ENCODE peak calls at places on chromosomes 5 and 9, in eight cellular contexts. G, E, R, W, T, Y, L and V are unnamed samples. For H3K4me1 and H3K36me3, the result is how much of the 10 kb centered on the place peaks cover.

GRCh38 chr5:100560860-100561259 is 25.7 kb downstream of the FAM174A start:
- DNase-seq in Y (no peak), W (no peak), G (no peak), L (no peak), R (no peak), T (no peak), E (no peak), V (no peak)

GRCh38 chr5:180347651-180348050 is 5.5 kb downstream of the GFPT2 start:
- DNase-seq in T (no peak), Y (no peak), G (no peak), E (no peak), R (no peak), W (no peak), L (no peak), V (no peak)

GRCh38 chr5:142245776-142246175 is 79.0 kb downstream of the SPRY4 start:
- DNase-seq in Y (no peak), G (no peak), T (no peak), R (no peak), L (no peak), W (no peak), E (no peak), V (no peak)

GRCh38 chr9:92001244-92001643 is 51.2 kb upstream of the ROR2 start:
- DNase-seq in R (no peak), G (no peak), T (no peak), Y (no peak), W (no peak), L (no peak), E (no peak), V (no peak)

GRCh38 chr5:157167219-157167621 is 1.2 kb upstream of the GARIN3 start:
- DNase-seq in R (no peak), G (no peak), L (no peak), T (no peak), W (peak), E (no peak), Y (no peak), V (no peak)

GRCh38 chr9:127277099-127277498 is 12.5 kb downstream of the GARNL3 start:
- DNase-seq in Y (no peak), W (peak), T (no peak), E (no peak), L (no peak), G (no peak), R (no peak), V (no peak)

GRCh38 chr5:172766287-172767104 is 4.5 kb downstream of the DUSP1 start:
- DNase-seq in T (peak), E (peak), R (peak), G (peak), Y (peak), W (no peak), L (peak), V (peak)

GRCh38 chr9:76820431-76820830 is 56.2 kb downstream of the PCA3 start:
- DNase-seq in Y (no peak), G (no peak), E (no peak), W (no peak), L (no peak), R (no peak), T (no peak), V (no peak)

GRCh38 chr9:85212209-85212608 is 529.5 kb downstream of the AGTPBP1 start:
- DNase-seq in E (no peak), T (no peak), L (no peak), Y (no peak), G (no peak), W (no peak), R (no peak), V (no peak)

GRCh38 chr9:125119643-125120286 is 23.6 kb downstream of the SCAI start:
- DNase-seq in G (peak), Y (no peak), E (no peak), T (no peak), W (no peak), R (no peak), L (no peak), V (peak)

GRCh38 chr9:86721843-86722705 is 225.2 kb downstream of the GAS1 start:
- DNase-seq in T (peak), G (peak), R (no peak), L (no peak), Y (no peak), E (peak), W (no peak), V (no peak)

GRCh38 chr9:113577525-113578261 is 114.2 kb downstream of the RGS3 start:
- DNase-seq in T (no peak), E (no peak), Y (no peak), L (no peak), G (peak), W (no peak), R (no peak), V (no peak)

GRCh38 chr5:175731172-175731571 is 73.3 kb downstream of the HRH2 start:
- DNase-seq in W (no peak), Y (no peak), E (no peak), G (no peak), L (no peak), T (no peak), R (no peak), V (no peak)

GRCh38 chr5:77640577-77641396 is 2.3 kb upstream of the OTP start:
- DNase-seq in G (no peak), E (no peak), Y (no peak), W (no peak), L (no peak), R (no peak), T (no peak), V (no peak)

GRCh38 chr5:77639624-77640023 is 1.1 kb upstream of the OTP start:
- DNase-seq in E (no peak), L (no peak), R (no peak), Y (no peak), W (no peak), T (no peak), G (no peak), V (no peak)

GRCh38 chr5:77637170-77638074 is 1.1 kb downstream of the OTP start:
- DNase-seq in R (no peak), Y (no peak), T (no peak), W (no peak), L (no peak), E (no peak), G (no peak), V (no peak)

GRCh38 chr5:77638204-77638762 is at the start of gene OTP:
- DNase-seq in E (no peak), L (no peak), G (no peak), Y (no peak), R (no peak), W (no peak), T (no peak), V (no peak)

GRCh38 chr5:77638763-77639451 is 394 bp upstream of the OTP start:
- DNase-seq in Y (no peak), W (no peak), E (no peak), T (no peak), L (peak), R (no peak), G (no peak), V (no peak)
- H3K27ac ChIP-seq in Y (no peak), W (no peak), E (no peak), T (no peak), L (no peak), R (no peak), G (no peak), V (no peak)

GRCh38 chr5:173920866-173921265 is 32.7 kb downstream of the CPEB4 start:
- DNase-seq in E (no peak), T (no peak), R (no peak), Y (no peak), W (no peak), G (no peak), L (no peak), V (no peak)

GRCh38 chr5:173917788-173918786 is 29.9 kb downstream of the CPEB4 start:
- DNase-seq in Y (peak), E (peak), G (peak), L (peak), T (peak), W (peak), R (peak), V (peak)

GRCh38 chr5:173922527-173922926 is 34.4 kb downstream of the CPEB4 start:
- DNase-seq in Y (no peak), R (no peak), L (no peak), W (no peak), G (no peak), E (no peak), T (no peak), V (no peak)

GRCh38 chr5:173920024-173920753 is 32.0 kb downstream of the CPEB4 start:
- DNase-seq in T (no peak), W (no peak), L (peak), R (no peak), G (peak), Y (no peak), E (no peak), V (no peak)

DNA sequence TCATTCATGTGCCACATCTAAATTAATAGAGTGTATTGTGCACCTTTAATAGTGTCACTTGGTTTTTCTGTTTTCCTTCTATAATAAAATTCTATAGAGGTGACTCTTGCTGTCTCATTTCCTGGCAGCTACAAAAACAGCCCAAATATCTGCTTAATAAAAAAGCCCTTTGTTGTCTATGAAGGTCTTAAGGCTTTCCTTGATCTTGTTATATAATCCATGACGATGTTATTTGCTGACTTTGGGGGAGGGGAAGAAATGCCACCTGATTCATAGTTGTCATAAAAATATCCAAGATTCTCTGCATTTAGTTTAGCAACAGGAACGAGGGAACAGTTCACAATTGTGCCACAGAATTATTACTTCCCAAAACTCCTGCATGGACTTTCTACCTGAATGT is 31.3 kb downstream of the CPEB4 start:
- DNase-seq in Y (peak), W (no peak), G (no peak), R (no peak), T (no peak), E (no peak), L (no peak), V (no peak)
- H3K4me1 ChIP-seq in Y (half or more), W (under half), G (under half), R (half or more), T (half or more), E (under half), L (half or more), V (under half)

GRCh38 chr9:90861380-90861779 is 59.8 kb downstream of the SYK start:
- DNase-seq in W (no peak), R (no peak), L (no peak), Y (no peak), E (no peak), T (no peak), G (no peak), V (no peak)
- H3K36me3 ChIP-seq in W (under half), R (under half), L (under half), Y (under half), E (under half), T (under half), G (under half), V (under half)

DNA sequence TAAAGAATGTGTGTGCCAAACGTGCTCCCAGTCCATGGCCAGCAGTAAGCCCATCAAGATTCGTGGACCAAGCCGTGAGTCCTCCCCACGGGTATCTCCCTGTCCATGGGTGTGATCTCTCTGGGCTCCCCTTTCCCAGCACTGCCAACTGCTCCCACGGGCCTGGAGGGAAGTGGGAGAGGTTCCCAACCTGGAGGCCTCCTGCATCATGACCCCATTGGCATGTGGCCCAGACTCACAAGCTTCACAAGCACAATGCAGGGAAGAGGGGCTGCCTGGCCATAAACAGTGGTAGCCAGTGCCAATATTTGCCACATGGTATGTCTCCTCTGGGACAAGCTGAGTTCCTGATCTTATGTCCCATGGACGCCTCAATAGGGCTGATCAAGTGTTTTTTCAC is 59.1 kb downstream of the ABLIM3 start:
- DNase-seq in L (no peak), W (no peak), Y (no peak), R (no peak), T (no peak), G (peak), E (no peak), V (no peak)
- H3K27ac ChIP-seq in L (no peak), W (no peak), Y (no peak), R (no peak), T (peak), G (no peak), E (no peak), V (no peak)

GRCh38 chr5:124664287-124664686 is 82.2 kb downstream of the ZNF608 start:
- DNase-seq in L (no peak), R (no peak), G (no peak), Y (no peak), W (no peak), E (no peak), T (no peak), V (no peak)

GRCh38 chr5:124663101-124663506 is 83.3 kb downstream of the ZNF608 start:
- DNase-seq in R (no peak), G (no peak), E (no peak), T (no peak), W (no peak), Y (peak), L (peak), V (no peak)

GRCh38 chr5:124665035-124665434 is 81.4 kb downstream of the ZNF608 start:
- DNase-seq in G (no peak), T (no peak), L (no peak), W (no peak), E (no peak), Y (no peak), R (no peak), V (no peak)

GRCh38 chr5:124668353-124669299 is 77.8 kb downstream of the ZNF608 start:
- DNase-seq in W (no peak), G (no peak), E (no peak), T (no peak), L (no peak), R (no peak), Y (no peak), V (no peak)

GRCh38 chr5:124665625-124666024 is 80.8 kb downstream of the ZNF608 start:
- DNase-seq in R (no peak), G (no peak), L (no peak), W (no peak), T (no peak), E (no peak), Y (no peak), V (no peak)
- H3K4me1 ChIP-seq in R (under half), G (under half), L (half or more), W (under half), T (under half), E (under half), Y (under half), V (under half)

GRCh38 chr9:121225240-121225639 is 23.6 kb upstream of the RAB14 start:
- DNase-seq in G (no peak), T (no peak), R (no peak), Y (no peak), W (no peak), E (no peak), L (no peak), V (no peak)
- H3K36me3 ChIP-seq in G (under half), T (under half), R (under half), Y (under half), W (under half), E (under half), L (under half), V (under half)

GRCh38 chr5:148830220-148830619 is 3.8 kb downstream of the ADRB2 start:
- DNase-seq in Y (no peak), T (no peak), L (no peak), W (no peak), G (no peak), E (no peak), R (no peak), V (no peak)

GRCh38 chr5:148829734-148830133 is 3.3 kb downstream of the ADRB2 start:
- DNase-seq in L (peak), R (no peak), Y (no peak), W (no peak), E (no peak), T (no peak), G (no peak), V (no peak)

GRCh38 chr5:148827723-148828122 is 1.3 kb downstream of the ADRB2 start:
- DNase-seq in L (no peak), E (no peak), G (no peak), T (no peak), Y (no peak), R (no peak), W (no peak), V (no peak)

GRCh38 chr5:148829248-148829594 is 2.8 kb downstream of the ADRB2 start:
- DNase-seq in G (no peak), E (no peak), W (no peak), T (no peak), R (no peak), L (no peak), Y (no peak), V (no peak)

GRCh38 chr5:148828461-148829247 is 2.2 kb downstream of the ADRB2 start:
- DNase-seq in W (no peak), T (no peak), L (no peak), Y (no peak), E (no peak), G (no peak), R (no peak), V (no peak)
- H3K27ac ChIP-seq in W (no peak), T (peak), L (peak), Y (no peak), E (peak), G (no peak), R (no peak), V (no peak)

GRCh38 chr5:124651663-124652513 is 94.6 kb downstream of the ZNF608 start:
- DNase-seq in E (peak), R (peak), Y (peak), G (peak), T (peak), L (peak), W (no peak), V (no peak)
- H3K4me1 ChIP-seq in E (under half), R (half or more), Y (half or more), G (under half), T (half or more), L (half or more), W (under half), V (under half)

GRCh38 chr5:108857905-108858304 is 110.2 kb downstream of the FER start:
- DNase-seq in G (no peak), T (no peak), R (no peak), E (no peak), W (no peak), L (no peak), Y (no peak), V (no peak)

GRCh38 chr5:108858959-108859358 is 111.3 kb downstream of the FER start:
- DNase-seq in W (peak), E (no peak), L (no peak), Y (no peak), T (no peak), G (peak), R (no peak), V (no peak)
- H3K36me3 ChIP-seq in W (under half), E (under half), L (under half), Y (under half), T (under half), G (under half), R (under half), V (under half)